ENCODE peak calls at places on chromosomes 11 and 22, in ten cellular contexts. U, H, G, P, C, O, Q, N, Z and T are unnamed samples. For H3K27me3, the result is how much of the 10 kb centered on the place peaks cover.

GRCh38 chr11:28963189-28963588 is 855.0 kb downstream of the METTL15 start:
- DNase-seq in U (no peak), H (peak), G (no peak), P (no peak), C (peak), O (no peak), Q (peak), N (no peak), Z (no peak), T (no peak)

GRCh38 chr11:125211191-125211953 is 46.8 kb downstream of the PKNOX2 start:
- DNase-seq in U (no peak), H (no peak), G (peak), P (no peak), C (no peak), O (no peak), Q (no peak), N (no peak), Z (no peak), T (no peak)

GRCh38 chr11:2807801-2808241 is 77.8 kb downstream of the CDKN1C start:
- DNase-seq in U (no peak), H (no peak), G (no peak), P (peak), C (no peak), O (peak), Q (no peak), N (no peak), Z (peak), T (no peak)

GRCh38 chr22:39622881-39623367 is 52.4 kb downstream of the CACNA1I start:
- DNase-seq in U (peak), H (peak), G (peak), P (peak), C (peak), O (peak), Q (peak), N (peak), Z (no peak), T (no peak)

GRCh38 chr11:2386591-2386990 is 9.5 kb downstream of the CD81 start:
- DNase-seq in U (no peak), H (no peak), G (no peak), P (no peak), C (no peak), O (no peak), Q (no peak), N (no peak), Z (no peak), T (no peak)

GRCh38 chr22:46737105-46737975 is 712 bp downstream of the CERK start:
- DNase-seq in U (peak), H (peak), G (peak), P (no peak), C (no peak), O (peak), Q (peak), N (peak), Z (no peak), T (no peak)

GRCh38 chr22:27212617-27213177 is 555.3 kb downstream of the MIAT start:
- DNase-seq in U (no peak), H (peak), G (peak), P (no peak), C (no peak), O (peak), Q (peak), N (no peak), Z (peak), T (no peak)

GRCh38 chr11:86688398-86689179 is 16.2 kb upstream of the ME3 start:
- DNase-seq in U (no peak), H (peak), G (peak), P (no peak), C (no peak), O (no peak), Q (peak), N (no peak), Z (no peak), T (no peak)

GRCh38 chr11:67437082-67437821 is at the start of gene PTPRCAP:
- DNase-seq in U (peak), H (no peak), G (peak), P (no peak), C (no peak), O (no peak), Q (peak), N (peak), Z (no peak), T (no peak)

GRCh38 chr11:1307163-1307870 is 2.1 kb downstream of the TOLLIP start:
- DNase-seq in U (no peak), H (no peak), G (no peak), P (peak), C (peak), O (no peak), Q (no peak), N (no peak), Z (no peak), T (no peak)

GRCh38 chr22:50604256-50604580 is 3.6 kb downstream of the MAPK8IP2 start:
- DNase-seq in U (no peak), H (no peak), G (no peak), P (no peak), C (no peak), O (no peak), Q (no peak), N (no peak), Z (no peak), T (no peak)

GRCh38 chr22:38494498-38494897 is 11.6 kb downstream of the DDX17 start:
- DNase-seq in U (no peak), H (no peak), G (no peak), P (no peak), C (no peak), O (no peak), Q (peak), N (no peak), Z (no peak), T (no peak)

GRCh38 chr22:38490915-38491314 is 15.2 kb downstream of the DDX17 start:
- DNase-seq in U (no peak), H (peak), G (no peak), P (no peak), C (no peak), O (peak), Q (peak), N (no peak), Z (peak), T (no peak)

GRCh38 chr22:38489561-38490133 is 16.5 kb downstream of the DDX17 start:
- DNase-seq in U (no peak), H (no peak), G (no peak), P (no peak), C (no peak), O (no peak), Q (no peak), N (no peak), Z (no peak), T (no peak)

GRCh38 chr22:38490475-38490874 is 15.6 kb downstream of the DDX17 start:
- DNase-seq in U (no peak), H (no peak), G (no peak), P (no peak), C (no peak), O (no peak), Q (no peak), N (no peak), Z (no peak), T (no peak)

DNA sequence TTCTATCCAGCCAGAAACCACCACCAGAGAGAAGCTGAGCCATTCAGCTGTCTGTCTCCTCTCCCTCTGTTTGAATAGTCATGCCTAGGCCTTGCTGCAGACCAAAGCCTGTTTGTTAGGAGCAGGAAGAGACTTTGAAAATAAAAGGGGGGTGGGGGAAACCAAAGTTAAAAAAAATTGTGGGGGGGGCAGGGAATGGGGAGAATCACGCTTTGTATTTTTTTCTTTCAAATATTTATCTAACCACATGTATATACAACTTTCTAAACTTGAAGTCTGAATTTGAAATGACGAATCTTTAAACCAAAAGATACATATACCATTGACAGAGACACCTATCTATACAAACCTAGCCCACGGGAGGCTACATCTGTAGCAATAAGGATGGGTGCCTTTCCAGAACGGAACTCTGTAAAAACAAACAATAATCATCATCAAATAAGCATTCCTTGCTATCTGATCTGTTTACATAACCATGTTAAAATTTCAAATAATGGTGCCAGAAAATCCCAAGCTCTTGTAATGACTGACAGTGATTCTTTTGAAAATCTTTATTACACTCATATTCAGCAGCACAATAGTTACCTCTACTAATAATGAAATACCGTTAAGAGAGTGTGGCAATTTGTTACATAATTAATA is 14.3 kb downstream of the DDX17 start:
- DNase-seq in U (no peak), H (no peak), G (no peak), P (no peak), C (no peak), O (no peak), Q (no peak), N (no peak), Z (no peak), T (no peak)
- H3K4me3 ChIP-seq in U (no peak), H (no peak), G (no peak), P (no peak), C (no peak), O (no peak), Q (no peak), N (no peak), Z (no peak), T (no peak)

DNA sequence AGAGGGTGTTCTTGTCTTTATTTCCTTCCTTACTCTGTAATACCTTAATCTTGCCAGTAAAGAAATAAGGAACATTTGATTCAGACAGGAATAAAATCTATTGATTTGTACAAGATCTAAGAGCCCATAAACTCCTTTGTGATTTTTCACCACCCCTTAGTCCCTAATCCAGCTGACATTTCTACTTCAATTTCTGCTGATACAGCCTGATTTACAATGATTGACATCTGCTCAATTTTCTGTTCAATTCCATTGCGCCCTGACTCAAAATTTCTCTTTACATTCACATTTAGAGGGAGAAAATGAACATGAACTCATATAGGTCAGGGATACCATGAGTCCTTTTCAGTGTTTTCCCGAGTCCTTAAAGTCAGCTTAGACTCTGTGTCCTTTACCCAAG is 27.2 kb upstream of the TMEM123 start:
- DNase-seq in U (no peak), H (no peak), G (no peak), P (no peak), C (no peak), O (no peak), Q (no peak), N (no peak), Z (no peak), T (no peak)
- H3K27ac ChIP-seq in U (no peak), H (no peak), G (no peak), P (no peak), C (no peak), O (no peak), Q (no peak), N (no peak), Z (no peak), T (no peak)

DNA sequence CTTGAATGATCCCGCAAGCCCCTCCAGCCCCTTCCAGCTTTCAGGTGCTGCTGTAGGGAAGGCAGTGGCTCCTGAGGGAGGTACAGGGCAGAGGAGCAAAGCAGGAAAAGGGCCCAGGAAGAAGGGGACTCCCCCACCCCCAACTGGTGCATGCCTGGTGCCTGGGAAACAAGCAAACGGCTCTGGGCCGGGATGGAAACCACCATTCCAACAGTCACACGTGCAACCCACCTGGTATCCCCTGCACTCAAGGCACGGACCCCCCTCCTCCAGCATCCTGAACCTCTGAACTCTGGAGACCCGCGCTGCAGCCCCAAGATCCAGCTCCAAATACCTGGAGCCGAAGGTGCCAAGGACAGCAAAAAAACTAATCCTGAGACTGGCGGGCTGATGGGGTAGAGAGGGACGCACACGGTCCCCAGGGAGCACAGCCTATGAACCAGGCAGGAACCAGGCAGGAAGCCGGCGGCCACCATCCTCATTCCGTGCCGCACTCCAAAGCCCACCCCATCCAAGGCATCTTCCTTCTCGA is 537 bp downstream of the SCN4B start:
- DNase-seq in U (no peak), H (no peak), G (no peak), P (no peak), C (no peak), O (no peak), Q (no peak), N (no peak), Z (no peak), T (no peak)
- H3K27me3 ChIP-seq in U (under half), H (half or more), G (half or more), P (under half), C (under half), O (half or more), Q (half or more), N (under half), Z (half or more), T (half or more)

GRCh38 chr22:19527321-19527721 is 3.1 kb upstream of the CLDN5 start:
- DNase-seq in U (no peak), H (no peak), G (peak), P (no peak), C (no peak), O (no peak), Q (no peak), N (no peak), Z (peak), T (no peak)

GRCh38 chr22:19525116-19525660 is 978 bp upstream of the CLDN5 start:
- DNase-seq in U (no peak), H (no peak), G (no peak), P (no peak), C (no peak), O (peak), Q (no peak), N (no peak), Z (no peak), T (no peak)

GRCh38 chr22:19525666-19526065 is 1.5 kb upstream of the CLDN5 start:
- DNase-seq in U (no peak), H (no peak), G (no peak), P (no peak), C (no peak), O (no peak), Q (no peak), N (no peak), Z (peak), T (no peak)

GRCh38 chr22:19526702-19527111 is 2.5 kb upstream of the CLDN5 start:
- DNase-seq in U (no peak), H (no peak), G (no peak), P (peak), C (no peak), O (no peak), Q (no peak), N (no peak), Z (peak), T (no peak)

DNA sequence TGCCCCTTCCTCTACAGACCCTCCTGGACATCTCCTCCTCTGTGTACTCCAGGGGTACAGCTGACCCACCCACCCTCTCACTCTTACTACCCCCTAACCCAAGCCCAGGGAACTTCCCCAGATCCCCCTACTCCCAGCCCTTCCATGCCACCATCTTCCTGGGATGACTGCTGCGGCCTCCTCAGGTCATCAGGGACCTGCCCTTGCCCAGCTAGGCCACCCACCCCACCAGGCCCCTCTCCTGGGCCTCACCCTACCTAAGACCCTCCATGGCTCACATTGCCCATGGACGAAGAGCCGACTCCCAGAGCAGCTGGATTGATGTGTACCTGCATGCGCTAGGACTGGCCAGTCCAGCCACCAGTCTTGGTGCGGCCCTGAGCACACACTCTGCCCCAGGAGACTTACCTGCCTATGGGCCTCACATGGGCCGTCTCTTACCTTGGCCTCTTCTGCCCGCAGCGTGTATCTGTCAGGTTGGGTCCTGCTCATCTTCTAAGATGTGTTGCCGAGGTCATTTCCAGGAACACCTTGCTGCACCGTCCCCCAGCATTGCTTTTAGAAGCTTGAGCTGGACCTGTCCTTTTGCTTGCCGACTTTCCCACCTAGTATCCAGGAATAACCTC is 2.0 kb upstream of the CLDN5 start:
- DNase-seq in U (no peak), H (no peak), G (no peak), P (no peak), C (no peak), O (no peak), Q (no peak), N (no peak), Z (peak), T (no peak)
- H3K4me3 ChIP-seq in U (no peak), H (no peak), G (no peak), P (no peak), C (no peak), O (no peak), Q (no peak), N (no peak), Z (no peak), T (no peak)

GRCh38 chr22:29337631-29338284 is 22.3 kb upstream of the RASL10A start:
- DNase-seq in U (no peak), H (no peak), G (no peak), P (no peak), C (no peak), O (no peak), Q (no peak), N (no peak), Z (no peak), T (no peak)

GRCh38 chr22:29336751-29337490 is 21.4 kb upstream of the RASL10A start:
- DNase-seq in U (no peak), H (no peak), G (no peak), P (no peak), C (no peak), O (peak), Q (no peak), N (no peak), Z (no peak), T (no peak)

GRCh38 chr22:29334148-29334547 is 18.7 kb upstream of the RASL10A start:
- DNase-seq in U (no peak), H (no peak), G (no peak), P (no peak), C (no peak), O (no peak), Q (no peak), N (no peak), Z (no peak), T (no peak)

GRCh38 chr22:29334696-29335344 is 19.3 kb upstream of the RASL10A start:
- DNase-seq in U (no peak), H (no peak), G (no peak), P (no peak), C (no peak), O (no peak), Q (no peak), N (no peak), Z (no peak), T (no peak)

GRCh38 chr22:29335656-29336055 is 20.2 kb upstream of the RASL10A start:
- DNase-seq in U (no peak), H (no peak), G (no peak), P (no peak), C (no peak), O (no peak), Q (no peak), N (no peak), Z (no peak), T (no peak)
- H3K27ac ChIP-seq in U (no peak), H (no peak), G (no peak), P (no peak), C (no peak), O (no peak), Q (no peak), N (no peak), Z (no peak), T (no peak)

GRCh38 chr11:19714093-19714386 is 1.4 kb downstream of the NAV2 start:
- DNase-seq in U (no peak), H (peak), G (no peak), P (peak), C (no peak), O (no peak), Q (peak), N (no peak), Z (peak), T (no peak)

GRCh38 chr11:19711911-19712280 is 741 bp upstream of the NAV2 start:
- DNase-seq in U (no peak), H (peak), G (no peak), P (no peak), C (peak), O (no peak), Q (no peak), N (no peak), Z (no peak), T (no peak)

GRCh38 chr11:19714387-19715363 is 2.0 kb downstream of the NAV2 start:
- DNase-seq in U (no peak), H (peak), G (peak), P (peak), C (peak), O (peak), Q (peak), N (no peak), Z (peak), T (no peak)

GRCh38 chr11:19712281-19713220 is at the start of gene NAV2:
- DNase-seq in U (peak), H (peak), G (peak), P (peak), C (peak), O (peak), Q (peak), N (peak), Z (peak), T (peak)

GRCh38 chr11:19713221-19714092 is 820 bp downstream of the NAV2 start:
- DNase-seq in U (no peak), H (peak), G (peak), P (no peak), C (no peak), O (no peak), Q (no peak), N (peak), Z (no peak), T (no peak)
- H3K27me3 ChIP-seq in U (under half), H (under half), G (under half), P (under half), C (under half), O (under half), Q (half or more), N (under half), Z (under half), T (under half)

GRCh38 chr11:66314561-66315497 is 2.0 kb downstream of the CD248 start:
- DNase-seq in U (no peak), H (peak), G (no peak), P (peak), C (no peak), O (no peak), Q (no peak), N (no peak), Z (no peak), T (no peak)

GRCh38 chr11:66315921-66316811 is 678 bp downstream of the CD248 start:
- DNase-seq in U (no peak), H (peak), G (no peak), P (peak), C (no peak), O (no peak), Q (peak), N (peak), Z (no peak), T (no peak)

GRCh38 chr11:66314186-66314501 is 2.7 kb downstream of the CD248 start:
- DNase-seq in U (no peak), H (peak), G (no peak), P (no peak), C (no peak), O (no peak), Q (no peak), N (no peak), Z (no peak), T (no peak)

GRCh38 chr11:66316849-66317251 is at the start of gene CD248:
- DNase-seq in U (no peak), H (peak), G (peak), P (peak), C (no peak), O (peak), Q (peak), N (no peak), Z (peak), T (no peak)

GRCh38 chr11:66315498-66315885 is 1.4 kb downstream of the CD248 start:
- DNase-seq in U (no peak), H (peak), G (no peak), P (no peak), C (no peak), O (no peak), Q (no peak), N (no peak), Z (no peak), T (no peak)
- H3K4me3 ChIP-seq in U (no peak), H (peak), G (no peak), P (peak), C (no peak), O (peak), Q (no peak), N (peak), Z (peak), T (peak)